ENCODE peak calls at places on chromosomes 16 and 17, in eight cellular contexts. H, N, Q, M, I, L, R and P are unnamed samples.

GRCh38 chr17:32780721-32781120 is 96.2 kb downstream of the MYO1D start:
- DNase-seq in H (no peak), N (no peak), Q (no peak), M (no peak), I (no peak), L (no peak), R (no peak), P (no peak)

GRCh38 chr17:72305472-72305871 is 184.7 kb downstream of the SOX9 start:
- DNase-seq in H (no peak), N (no peak), Q (no peak), M (no peak), I (no peak), L (no peak), R (no peak), P (no peak)

GRCh38 chr17:18186271-18186982 is 2.8 kb downstream of the ALKBH5 start:
- DNase-seq in H (no peak), N (no peak), Q (peak), M (no peak), I (no peak), L (no peak), R (no peak), P (no peak)

GRCh38 chr16:71461686-71462648 is at the start of gene ZNF23:
- DNase-seq in H (peak), N (peak), Q (peak), M (peak), I (peak), L (peak), R (peak), P (peak)

GRCh38 chr17:35991075-35991474 is 4.5 kb upstream of the CCL14 start:
- DNase-seq in H (no peak), N (no peak), Q (no peak), M (no peak), I (no peak), L (no peak), R (no peak), P (no peak)

GRCh38 chr16:66832190-66832589 is 1.4 kb upstream of the NAE1 start:
- DNase-seq in H (no peak), N (no peak), Q (no peak), M (no peak), I (no peak), L (no peak), R (no peak), P (no peak)

GRCh38 chr17:35764123-35764991 is 3.7 kb downstream of the C17orf50 start:
- DNase-seq in H (peak), N (peak), Q (peak), M (peak), I (peak), L (peak), R (peak), P (peak)

GRCh38 chr17:29212094-29212631 is 32.0 kb upstream of the MYO18A start:
- DNase-seq in H (no peak), N (no peak), Q (no peak), M (no peak), I (no peak), L (no peak), R (no peak), P (no peak)

GRCh38 chr17:29347831-29348281 is 42.3 kb upstream of the TAOK1 start:
- DNase-seq in H (no peak), N (no peak), Q (peak), M (peak), I (no peak), L (no peak), R (no peak), P (no peak)

GRCh38 chr17:19003543-19003965 is 1.0 kb downstream of the FAM83G start:
- DNase-seq in H (no peak), N (no peak), Q (peak), M (peak), I (no peak), L (no peak), R (no peak), P (no peak)